ENCODE peak calls at places on chromosomes 1 and 21, in four cellular contexts. K, V, D and X are unnamed samples.

GRCh38 chr1:6097117-6097595 is 51.5 kb downstream of the KCNAB2 start:
- DNase-seq in K (no peak), V (no peak), D (no peak), X (no peak)

GRCh38 chr1:218521414-218522169 is 176.5 kb downstream of the TGFB2 start:
- DNase-seq in K (peak; percentile 18), D (peak; percentile 2), V (no peak), X (peak; percentile 75)

GRCh38 chr1:165635329-165635728 is 4.3 kb downstream of the MGST3 start:
- DNase-seq in K (no peak), D (no peak), V (no peak), X (no peak)

GRCh38 chr1:65077369-65077768 is 70.6 kb upstream of the AK4 start:
- DNase-seq in D (no peak), V (no peak), K (no peak), X (no peak)

GRCh38 chr1:39822146-39822545 is 33.5 kb upstream of the BMP8B start:
- DNase-seq in D (no peak), K (no peak), V (no peak), X (no peak)

GRCh38 chr21:28154121-28154520 is 838.6 kb downstream of the LTN1 start:
- DNase-seq in V (no peak), D (no peak), K (no peak), X (no peak)

GRCh38 chr21:45109831-45110492 is 35.6 kb downstream of the ADARB1 start:
- DNase-seq in K (no peak), V (no peak), D (no peak), X (no peak)

GRCh38 chr1:203324103-203325003 is 19.0 kb downstream of the BTG2 start:
- DNase-seq in V (peak; percentile 37), K (no peak), D (peak; percentile 53), X (no peak)

GRCh38 chr1:156838972-156839371 is 19.9 kb downstream of the INSRR start:
- DNase-seq in V (no peak), D (peak; percentile 34), K (no peak), X (peak; percentile 60)

GRCh38 chr1:232594768-232595698 is 34.9 kb downstream of the SIPA1L2 start:
- DNase-seq in V (no peak), K (no peak), D (no peak), X (no peak)